ENCODE peak calls at places on chromosomes 1 and 21, in eight cellular contexts. Q is epithelial cell of esophagus; N is NCI-H1436 treated with DMSO at 0.1 percent for 48 hours; M is activated gamma-delta T cell treated with anti-CD3 and anti-CD28 coated beads, Interleukin-2, amount 50 U/mL, for 16 hours; D is H1; P is GM20000; K is GM06990; H is cardiac muscle cell. O is an unnamed sample.

GRCh38 chr1:30881266-30882181 is 27.0 kb downstream of the SDC3 start:
- DNase-seq in K (peak; percentile 73), P (peak; percentile 73), N (no peak), M (no peak), Q (no peak), D (no peak), H (no peak), O (no peak)

GRCh38 chr1:150869683-150870082 is 6.7 kb downstream of the ARNT start:
- DNase-seq in N (no peak), M (no peak), D (no peak), P (no peak), H (no peak), Q (no peak), K (no peak), O (no peak)

GRCh38 chr1:67256291-67257172 is 51.1 kb upstream of the IL12RB2 start:
- DNase-seq in D (no peak), H (no peak), K (no peak), Q (peak; percentile 55), M (no peak), P (no peak), N (no peak), O (no peak)

GRCh38 chr1:204567067-204567466 is 50.9 kb downstream of the MDM4 start:
- DNase-seq in N (no peak), D (no peak), P (no peak), K (no peak), H (no peak), M (no peak), Q (peak; percentile 48), O (no peak)

GRCh38 chr1:234613128-234613875 is 3.3 kb upstream of the IRF2BP2 start:
- DNase-seq in H (no peak), K (no peak), M (no peak), N (no peak), P (no peak), Q (peak; percentile 60), D (no peak), O (no peak)

GRCh38 chr21:42062543-42063022 is 8.5 kb upstream of the UMODL1 start:
- DNase-seq in M (peak; percentile 74), K (peak; percentile 92), N (peak; percentile 38), D (no peak), Q (no peak), H (no peak), P (peak; percentile 81), O (peak; percentile 89)

GRCh38 chr1:9093096-9093495 is 23.7 kb upstream of the SLC2A5 start:
- DNase-seq in Q (no peak), M (no peak), D (no peak), K (no peak), H (no peak), P (no peak), N (no peak), O (no peak)

GRCh38 chr1:226309398-226310122 is 596 bp upstream of the LIN9 start:
- DNase-seq in M (no peak), P (no peak), N (no peak), K (no peak), Q (no peak), D (no peak), H (peak; percentile 65), O (no peak)

GRCh38 chr1:112033422-112034120 is 44.1 kb upstream of the KCND3 start:
- DNase-seq in Q (no peak), N (no peak), D (no peak), P (no peak), K (no peak), H (no peak), M (no peak), O (no peak)

GRCh38 chr1:43525995-43526394 is 4.7 kb upstream of the PTPRF start:
- DNase-seq in K (no peak), N (no peak), D (no peak), M (no peak), H (no peak), P (no peak), Q (peak; percentile 85), O (no peak)

GRCh38 chr1:85058781-85059180 is 10.5 kb upstream of the MCOLN3 start:
- DNase-seq in D (no peak), N (no peak), P (no peak), M (no peak), H (no peak), Q (no peak), K (no peak), O (no peak)

GRCh38 chr1:79982218-79982617 is 975.7 kb upstream of the ADGRL4 start:
- DNase-seq in H (peak; percentile 41), K (no peak), D (no peak), Q (no peak), P (no peak), M (no peak), N (no peak), O (no peak)

GRCh38 chr1:162629651-162630050 is 2.6 kb upstream of the DDR2 start:
- DNase-seq in N (no peak), K (no peak), H (no peak), P (no peak), Q (no peak), M (no peak), D (no peak), O (no peak)

GRCh38 chr21:45445369-45445768 is 40.4 kb downstream of the COL18A1 start:
- DNase-seq in H (no peak), K (no peak), Q (no peak), N (no peak), M (no peak), P (no peak), D (no peak), O (no peak)

GRCh38 chr1:208253177-208253576 is 9.0 kb upstream of the PLXNA2 start:
- DNase-seq in M (no peak), P (no peak), K (no peak), D (no peak), N (no peak), Q (no peak), H (no peak), O (no peak)

O was measured in CD4-positive, alpha-beta T cell.